ENCODE peak calls at places on chromosome 18, in ten cellular contexts. One of them, this sample, is unnamed.

GRCh38 chr18:31197676-31198075 is 35.0 kb upstream of the DSC1 start:
- DNase-seq in ureter: no peak
- DNase-seq in stimulated activated CD4-positive, alpha-beta T cell treated with anti-CD3 and anti-CD28 coated beads, Interleukin-2, amount 100 ng/mL, for 48 hours: no peak
- DNase-seq in neural progenitor cell: no peak
- DNase-seq in Calu3: peak; percentile 19
- DNase-seq in EL: no peak
- DNase-seq in HT1080: peak; percentile 5
- DNase-seq in tibial nerve: no peak
- DNase-seq in brain microvascular endothelial cell: no peak
- DNase-seq in GM18507: no peak
- DNase-seq in this sample: no peak

GRCh38 chr18:24602156-24602555 is 141.7 kb downstream of the HRH4 start:
- DNase-seq in stimulated activated CD4-positive, alpha-beta T cell treated with anti-CD3 and anti-CD28 coated beads, Interleukin-2, amount 100 ng/mL, for 48 hours: no peak
- DNase-seq in ureter: no peak
- DNase-seq in tibial nerve: no peak
- DNase-seq in Calu3: no peak
- DNase-seq in EL: no peak
- DNase-seq in GM18507: no peak
- DNase-seq in neural progenitor cell: no peak
- DNase-seq in HT1080: no peak
- DNase-seq in brain microvascular endothelial cell: no peak
- DNase-seq in this sample: peak; percentile 34

GRCh38 chr18:58697131-58697530 is 25.9 kb downstream of the MALT1 start:
- DNase-seq in HT1080: no peak
- DNase-seq in EL: no peak
- DNase-seq in brain microvascular endothelial cell: no peak
- DNase-seq in neural progenitor cell: no peak
- DNase-seq in Calu3: no peak
- DNase-seq in GM18507: no peak
- DNase-seq in tibial nerve: no peak
- DNase-seq in ureter: no peak
- DNase-seq in stimulated activated CD4-positive, alpha-beta T cell treated with anti-CD3 and anti-CD28 coated beads, Interleukin-2, amount 100 ng/mL, for 48 hours: no peak
- DNase-seq in this sample: no peak

GRCh38 chr18:66533693-66534092 is 70.2 kb downstream of the CDH19 start:
- DNase-seq in Calu3: no peak
- DNase-seq in neural progenitor cell: no peak
- DNase-seq in HT1080: no peak
- DNase-seq in stimulated activated CD4-positive, alpha-beta T cell treated with anti-CD3 and anti-CD28 coated beads, Interleukin-2, amount 100 ng/mL, for 48 hours: no peak
- DNase-seq in EL: no peak
- DNase-seq in brain microvascular endothelial cell: no peak
- DNase-seq in ureter: no peak
- DNase-seq in tibial nerve: no peak
- DNase-seq in GM18507: no peak
- DNase-seq in this sample: no peak

GRCh38 chr18:44723366-44723765 is 42.7 kb downstream of the SETBP1 start:
- DNase-seq in ureter: no peak
- DNase-seq in stimulated activated CD4-positive, alpha-beta T cell treated with anti-CD3 and anti-CD28 coated beads, Interleukin-2, amount 100 ng/mL, for 48 hours: no peak
- DNase-seq in GM18507: no peak
- DNase-seq in HT1080: no peak
- DNase-seq in Calu3: no peak
- DNase-seq in EL: no peak
- DNase-seq in tibial nerve: no peak
- DNase-seq in brain microvascular endothelial cell: no peak
- DNase-seq in neural progenitor cell: no peak
- DNase-seq in this sample: no peak

GRCh38 chr18:31616586-31616985 is 24.9 kb downstream of the TTR start:
- DNase-seq in stimulated activated CD4-positive, alpha-beta T cell treated with anti-CD3 and anti-CD28 coated beads, Interleukin-2, amount 100 ng/mL, for 48 hours: no peak
- DNase-seq in brain microvascular endothelial cell: no peak
- DNase-seq in ureter: no peak
- DNase-seq in GM18507: no peak
- DNase-seq in tibial nerve: no peak
- DNase-seq in Calu3: no peak
- DNase-seq in EL: no peak
- DNase-seq in HT1080: no peak
- DNase-seq in neural progenitor cell: no peak
- DNase-seq in this sample: no peak

GRCh38 chr18:47996091-47996541 is 65.7 kb upstream of the SMAD2 start:
- DNase-seq in stimulated activated CD4-positive, alpha-beta T cell treated with anti-CD3 and anti-CD28 coated beads, Interleukin-2, amount 100 ng/mL, for 48 hours: no peak
- DNase-seq in Calu3: no peak
- DNase-seq in GM18507: no peak
- DNase-seq in tibial nerve: no peak
- DNase-seq in HT1080: no peak
- DNase-seq in ureter: no peak
- DNase-seq in EL: no peak
- DNase-seq in neural progenitor cell: peak; percentile 88
- DNase-seq in brain microvascular endothelial cell: no peak
- DNase-seq in this sample: no peak

GRCh38 chr18:21489119-21489750 is 111.3 kb downstream of the ESCO1 start:
- DNase-seq in Calu3: peak; percentile 60
- DNase-seq in brain microvascular endothelial cell: peak; percentile 52
- DNase-seq in ureter: no peak
- DNase-seq in neural progenitor cell: peak; percentile 61
- DNase-seq in GM18507: no peak
- DNase-seq in HT1080: peak; percentile 43
- DNase-seq in tibial nerve: no peak
- DNase-seq in EL: peak; percentile 52
- DNase-seq in stimulated activated CD4-positive, alpha-beta T cell treated with anti-CD3 and anti-CD28 coated beads, Interleukin-2, amount 100 ng/mL, for 48 hours: peak; percentile 17
- DNase-seq in this sample: no peak

GRCh38 chr18:12606592-12607315 is 51.2 kb downstream of the SPIRE1 start:
- DNase-seq in GM18507: no peak
- DNase-seq in ureter: no peak
- DNase-seq in Calu3: peak; percentile 14
- DNase-seq in stimulated activated CD4-positive, alpha-beta T cell treated with anti-CD3 and anti-CD28 coated beads, Interleukin-2, amount 100 ng/mL, for 48 hours: no peak
- DNase-seq in brain microvascular endothelial cell: no peak
- DNase-seq in HT1080: peak; percentile 67
- DNase-seq in tibial nerve: no peak
- DNase-seq in EL: peak; percentile 70
- DNase-seq in neural progenitor cell: no peak
- DNase-seq in this sample: no peak

GRCh38 chr18:12782521-12782920 is 79.7 kb downstream of the PSMG2 start:
- DNase-seq in GM18507: no peak
- DNase-seq in ureter: peak; percentile 13
- DNase-seq in neural progenitor cell: no peak
- DNase-seq in tibial nerve: no peak
- DNase-seq in HT1080: no peak
- DNase-seq in Calu3: no peak
- DNase-seq in brain microvascular endothelial cell: no peak
- DNase-seq in stimulated activated CD4-positive, alpha-beta T cell treated with anti-CD3 and anti-CD28 coated beads, Interleukin-2, amount 100 ng/mL, for 48 hours: no peak
- DNase-seq in EL: no peak
- DNase-seq in this sample: no peak

GRCh38 chr18:74513883-74514205 is 17.7 kb downstream of the CNDP2 start:
- DNase-seq in stimulated activated CD4-positive, alpha-beta T cell treated with anti-CD3 and anti-CD28 coated beads, Interleukin-2, amount 100 ng/mL, for 48 hours: no peak
- DNase-seq in EL: no peak
- DNase-seq in ureter: peak; percentile 22
- DNase-seq in brain microvascular endothelial cell: no peak
- DNase-seq in HT1080: no peak
- DNase-seq in tibial nerve: no peak
- DNase-seq in neural progenitor cell: no peak
- DNase-seq in GM18507: no peak
- DNase-seq in Calu3: no peak
- DNase-seq in this sample: no peak

GRCh38 chr18:46536215-46536874 is 120.7 kb downstream of the LOXHD1 start:
- DNase-seq in GM18507: no peak
- DNase-seq in EL: peak; percentile 35
- DNase-seq in HT1080: peak; percentile 72
- DNase-seq in neural progenitor cell: no peak
- DNase-seq in ureter: no peak
- DNase-seq in tibial nerve: no peak
- DNase-seq in stimulated activated CD4-positive, alpha-beta T cell treated with anti-CD3 and anti-CD28 coated beads, Interleukin-2, amount 100 ng/mL, for 48 hours: no peak
- DNase-seq in brain microvascular endothelial cell: no peak
- DNase-seq in Calu3: peak; percentile 69
- DNase-seq in this sample: no peak

GRCh38 chr18:8776544-8776943 is 71.2 kb downstream of the MTCL1 start:
- DNase-seq in stimulated activated CD4-positive, alpha-beta T cell treated with anti-CD3 and anti-CD28 coated beads, Interleukin-2, amount 100 ng/mL, for 48 hours: no peak
- DNase-seq in Calu3: no peak
- DNase-seq in GM18507: no peak
- DNase-seq in tibial nerve: no peak
- DNase-seq in brain microvascular endothelial cell: no peak
- DNase-seq in ureter: no peak
- DNase-seq in HT1080: no peak
- DNase-seq in neural progenitor cell: no peak
- DNase-seq in EL: no peak
- DNase-seq in this sample: no peak

GRCh38 chr18:63290456-63291200 is 28.9 kb downstream of the BCL2 start:
- DNase-seq in GM18507: no peak
- DNase-seq in Calu3: no peak
- DNase-seq in HT1080: no peak
- DNase-seq in ureter: no peak
- DNase-seq in stimulated activated CD4-positive, alpha-beta T cell treated with anti-CD3 and anti-CD28 coated beads, Interleukin-2, amount 100 ng/mL, for 48 hours: no peak
- DNase-seq in neural progenitor cell: peak; percentile 40
- DNase-seq in EL: no peak
- DNase-seq in brain microvascular endothelial cell: no peak
- DNase-seq in tibial nerve: no peak
- DNase-seq in this sample: peak; percentile 31

GRCh38 chr18:32760391-32760790 is 12.4 kb downstream of the KLHL14 start:
- DNase-seq in Calu3: no peak
- DNase-seq in GM18507: no peak
- DNase-seq in EL: no peak
- DNase-seq in tibial nerve: no peak
- DNase-seq in ureter: no peak
- DNase-seq in brain microvascular endothelial cell: no peak
- DNase-seq in neural progenitor cell: peak; percentile 13
- DNase-seq in stimulated activated CD4-positive, alpha-beta T cell treated with anti-CD3 and anti-CD28 coated beads, Interleukin-2, amount 100 ng/mL, for 48 hours: no peak
- DNase-seq in HT1080: no peak
- DNase-seq in this sample: no peak

GRCh38 chr18:47150824-47151366 is 595 bp upstream of the HDHD2 start:
- DNase-seq in neural progenitor cell: peak; percentile 18
- DNase-seq in brain microvascular endothelial cell: peak; percentile 5
- DNase-seq in ureter: peak; percentile 44
- DNase-seq in EL: no peak
- DNase-seq in stimulated activated CD4-positive, alpha-beta T cell treated with anti-CD3 and anti-CD28 coated beads, Interleukin-2, amount 100 ng/mL, for 48 hours: peak; percentile 13
- DNase-seq in HT1080: no peak
- DNase-seq in Calu3: no peak
- DNase-seq in tibial nerve: no peak
- DNase-seq in GM18507: no peak
- DNase-seq in this sample: peak; percentile 91

GRCh38 chr18:24530630-24531111 is 70.2 kb downstream of the HRH4 start:
- DNase-seq in ureter: no peak
- DNase-seq in stimulated activated CD4-positive, alpha-beta T cell treated with anti-CD3 and anti-CD28 coated beads, Interleukin-2, amount 100 ng/mL, for 48 hours: no peak
- DNase-seq in Calu3: peak; percentile 32
- DNase-seq in tibial nerve: no peak
- DNase-seq in HT1080: peak; percentile 69
- DNase-seq in neural progenitor cell: no peak
- DNase-seq in GM18507: no peak
- DNase-seq in EL: peak; percentile 60
- DNase-seq in brain microvascular endothelial cell: peak; percentile 8
- DNase-seq in this sample: peak; percentile 75

GRCh38 chr18:68083131-68083530 is 566.6 kb upstream of the DSEL start:
- DNase-seq in brain microvascular endothelial cell: peak; percentile 81
- DNase-seq in ureter: no peak
- DNase-seq in stimulated activated CD4-positive, alpha-beta T cell treated with anti-CD3 and anti-CD28 coated beads, Interleukin-2, amount 100 ng/mL, for 48 hours: no peak
- DNase-seq in neural progenitor cell: no peak
- DNase-seq in EL: peak; percentile 3
- DNase-seq in GM18507: no peak
- DNase-seq in Calu3: no peak
- DNase-seq in HT1080: no peak
- DNase-seq in tibial nerve: no peak
- DNase-seq in this sample: no peak

GRCh38 chr18:63119647-63120046 is 199.9 kb downstream of the BCL2 start:
- DNase-seq in ureter: no peak
- DNase-seq in tibial nerve: no peak
- DNase-seq in Calu3: peak; percentile 47
- DNase-seq in stimulated activated CD4-positive, alpha-beta T cell treated with anti-CD3 and anti-CD28 coated beads, Interleukin-2, amount 100 ng/mL, for 48 hours: no peak
- DNase-seq in EL: peak; percentile 12
- DNase-seq in neural progenitor cell: peak; percentile 47
- DNase-seq in HT1080: peak; percentile 47
- DNase-seq in GM18507: no peak
- DNase-seq in brain microvascular endothelial cell: no peak
- DNase-seq in this sample: no peak

GRCh38 chr18:79469751-79470150 is 74.0 kb downstream of the NFATC1 start:
- DNase-seq in GM18507: no peak
- DNase-seq in tibial nerve: no peak
- DNase-seq in stimulated activated CD4-positive, alpha-beta T cell treated with anti-CD3 and anti-CD28 coated beads, Interleukin-2, amount 100 ng/mL, for 48 hours: no peak
- DNase-seq in EL: no peak
- DNase-seq in brain microvascular endothelial cell: no peak
- DNase-seq in HT1080: no peak
- DNase-seq in Calu3: no peak
- DNase-seq in neural progenitor cell: no peak
- DNase-seq in ureter: no peak
- DNase-seq in this sample: no peak

GRCh38 chr18:7572837-7573236 is 5.7 kb downstream of the PTPRM start:
- DNase-seq in brain microvascular endothelial cell: peak; percentile 36
- DNase-seq in ureter: no peak
- DNase-seq in neural progenitor cell: no peak
- DNase-seq in GM18507: no peak
- DNase-seq in Calu3: no peak
- DNase-seq in EL: peak; percentile 61
- DNase-seq in tibial nerve: no peak
- DNase-seq in stimulated activated CD4-positive, alpha-beta T cell treated with anti-CD3 and anti-CD28 coated beads, Interleukin-2, amount 100 ng/mL, for 48 hours: no peak
- DNase-seq in HT1080: peak; percentile 66
- DNase-seq in this sample: no peak

GRCh38 chr18:76467371-76468190 is 27.5 kb downstream of the ZNF516 start:
- DNase-seq in EL: no peak
- DNase-seq in neural progenitor cell: peak; percentile 44
- DNase-seq in HT1080: no peak
- DNase-seq in tibial nerve: no peak
- DNase-seq in GM18507: no peak
- DNase-seq in stimulated activated CD4-positive, alpha-beta T cell treated with anti-CD3 and anti-CD28 coated beads, Interleukin-2, amount 100 ng/mL, for 48 hours: no peak
- DNase-seq in ureter: no peak
- DNase-seq in brain microvascular endothelial cell: no peak
- DNase-seq in Calu3: no peak
- DNase-seq in this sample: peak; percentile 78

GRCh38 chr18:30814446-30814845 is 228.1 kb downstream of the DSC3 start:
- DNase-seq in tibial nerve: no peak
- DNase-seq in GM18507: no peak
- DNase-seq in ureter: no peak
- DNase-seq in EL: no peak
- DNase-seq in neural progenitor cell: no peak
- DNase-seq in HT1080: no peak
- DNase-seq in stimulated activated CD4-positive, alpha-beta T cell treated with anti-CD3 and anti-CD28 coated beads, Interleukin-2, amount 100 ng/mL, for 48 hours: no peak
- DNase-seq in brain microvascular endothelial cell: no peak
- DNase-seq in Calu3: no peak
- DNase-seq in this sample: no peak

GRCh38 chr18:38047820-38048219 is 482.2 kb upstream of the CELF4 start:
- DNase-seq in HT1080: no peak
- DNase-seq in brain microvascular endothelial cell: no peak
- DNase-seq in neural progenitor cell: no peak
- DNase-seq in Calu3: no peak
- DNase-seq in tibial nerve: no peak
- DNase-seq in ureter: no peak
- DNase-seq in stimulated activated CD4-positive, alpha-beta T cell treated with anti-CD3 and anti-CD28 coated beads, Interleukin-2, amount 100 ng/mL, for 48 hours: no peak
- DNase-seq in GM18507: no peak
- DNase-seq in EL: no peak
- DNase-seq in this sample: no peak

GRCh38 chr18:3771121-3771971 is 321.4 kb downstream of the TGIF1 start:
- DNase-seq in ureter: peak; percentile 89
- DNase-seq in tibial nerve: peak; percentile 78
- DNase-seq in EL: peak; percentile 93
- DNase-seq in GM18507: peak; percentile 57
- DNase-seq in neural progenitor cell: peak; percentile 87
- DNase-seq in stimulated activated CD4-positive, alpha-beta T cell treated with anti-CD3 and anti-CD28 coated beads, Interleukin-2, amount 100 ng/mL, for 48 hours: peak; percentile 82
- DNase-seq in Calu3: peak; percentile 96
- DNase-seq in brain microvascular endothelial cell: peak; percentile 83
- DNase-seq in HT1080: peak; percentile 84
- DNase-seq in this sample: peak; percentile 97

GRCh38 chr18:7677001-7677400 is 109.9 kb downstream of the PTPRM start:
- DNase-seq in stimulated activated CD4-positive, alpha-beta T cell treated with anti-CD3 and anti-CD28 coated beads, Interleukin-2, amount 100 ng/mL, for 48 hours: no peak
- DNase-seq in GM18507: no peak
- DNase-seq in HT1080: no peak
- DNase-seq in EL: no peak
- DNase-seq in tibial nerve: no peak
- DNase-seq in ureter: no peak
- DNase-seq in neural progenitor cell: no peak
- DNase-seq in Calu3: no peak
- DNase-seq in brain microvascular endothelial cell: no peak
- DNase-seq in this sample: no peak